ENCODE peak calls at places on chromosomes 12 and 14, in nine cellular contexts. O is GM10248, Q is WERI-Rb-1, W is suprapubic skin, X is SK-N-SH, R is uterus, N is vagina, F is spleen, T is Calu3. U is an unnamed sample.

GRCh38 chr12:4107436-4107878 is 166.1 kb upstream of the CCND2 start:
- DNase-seq in O (peak), Q (peak), W (no peak), X (peak), R (peak), N (no peak), F (no peak), T (peak), U (peak)

GRCh38 chr12:106971065-106971464 is 15.4 kb downstream of the TMEM263 start:
- DNase-seq in O (no peak), Q (no peak), W (no peak), X (no peak), R (no peak), N (no peak), F (no peak), T (no peak), U (no peak)

GRCh38 chr12:90908465-90908864 is 46.5 kb downstream of the CCER1 start:
- DNase-seq in O (no peak), Q (no peak), W (no peak), X (no peak), R (no peak), N (no peak), F (no peak), T (no peak), U (peak)

GRCh38 chr14:32075636-32076277 is 1.3 kb upstream of the ARHGAP5 start:
- DNase-seq in O (peak), Q (no peak), W (peak), X (peak), R (no peak), N (no peak), F (peak), T (peak), U (peak)

GRCh38 chr12:113471619-113472171 is at the start of gene LHX5:
- DNase-seq in O (no peak), Q (no peak), W (no peak), X (peak), R (no peak), N (no peak), F (no peak), T (no peak), U (no peak)

GRCh38 chr14:79161576-79161975 is 991.4 kb downstream of the NRXN3 start:
- DNase-seq in O (no peak), Q (no peak), W (no peak), X (no peak), R (no peak), N (no peak), F (no peak), T (no peak), U (peak)

GRCh38 chr12:113891737-113892520 is 74.2 kb downstream of the RBM19 start:
- DNase-seq in O (no peak), Q (no peak), W (no peak), X (no peak), R (no peak), N (no peak), F (no peak), T (no peak), U (no peak)

GRCh38 chr12:57579677-57580465 is 11.1 kb upstream of the PIP4K2C start:
- DNase-seq in O (no peak), Q (no peak), W (no peak), X (no peak), R (no peak), N (no peak), F (no peak), T (no peak), U (no peak)

GRCh38 chr14:44505588-44505987 is 1.5 kb downstream of the FSCB start:
- DNase-seq in O (no peak), Q (no peak), W (no peak), X (no peak), R (no peak), N (no peak), F (no peak), T (no peak), U (no peak)

GRCh38 chr12:113231275-113232231 is 10.3 kb downstream of the TPCN1 start:
- DNase-seq in O (no peak), Q (no peak), W (peak), X (no peak), R (no peak), N (no peak), F (peak), T (peak), U (peak)

GRCh38 chr12:76757694-76758093 is 6.2 kb upstream of the ZDHHC17 start:
- DNase-seq in O (no peak), Q (no peak), W (no peak), X (no peak), R (no peak), N (no peak), F (no peak), T (no peak), U (no peak)

GRCh38 chr12:127284870-127285431 is 982.0 kb upstream of the TMEM132C start:
- DNase-seq in O (no peak), Q (no peak), W (no peak), X (no peak), R (no peak), N (no peak), F (no peak), T (no peak), U (peak)

GRCh38 chr14:75577090-75577489 is 1.3 kb upstream of the FLVCR2 start:
- DNase-seq in O (no peak), Q (no peak), W (no peak), X (no peak), R (no peak), N (no peak), F (no peak), T (no peak), U (no peak)

GRCh38 chr14:75577724-75578098 is 709 bp upstream of the FLVCR2 start:
- DNase-seq in O (peak), Q (peak), W (peak), X (peak), R (peak), N (no peak), F (peak), T (peak), U (peak)

GRCh38 chr14:75579882-75580281 is 1.5 kb downstream of the FLVCR2 start:
- DNase-seq in O (no peak), Q (no peak), W (no peak), X (no peak), R (no peak), N (no peak), F (no peak), T (no peak), U (peak)

GRCh38 chr14:75578099-75578785 is at the start of gene FLVCR2:
- DNase-seq in O (peak), Q (peak), W (peak), X (peak), R (peak), N (no peak), F (peak), T (peak), U (peak)

DNA sequence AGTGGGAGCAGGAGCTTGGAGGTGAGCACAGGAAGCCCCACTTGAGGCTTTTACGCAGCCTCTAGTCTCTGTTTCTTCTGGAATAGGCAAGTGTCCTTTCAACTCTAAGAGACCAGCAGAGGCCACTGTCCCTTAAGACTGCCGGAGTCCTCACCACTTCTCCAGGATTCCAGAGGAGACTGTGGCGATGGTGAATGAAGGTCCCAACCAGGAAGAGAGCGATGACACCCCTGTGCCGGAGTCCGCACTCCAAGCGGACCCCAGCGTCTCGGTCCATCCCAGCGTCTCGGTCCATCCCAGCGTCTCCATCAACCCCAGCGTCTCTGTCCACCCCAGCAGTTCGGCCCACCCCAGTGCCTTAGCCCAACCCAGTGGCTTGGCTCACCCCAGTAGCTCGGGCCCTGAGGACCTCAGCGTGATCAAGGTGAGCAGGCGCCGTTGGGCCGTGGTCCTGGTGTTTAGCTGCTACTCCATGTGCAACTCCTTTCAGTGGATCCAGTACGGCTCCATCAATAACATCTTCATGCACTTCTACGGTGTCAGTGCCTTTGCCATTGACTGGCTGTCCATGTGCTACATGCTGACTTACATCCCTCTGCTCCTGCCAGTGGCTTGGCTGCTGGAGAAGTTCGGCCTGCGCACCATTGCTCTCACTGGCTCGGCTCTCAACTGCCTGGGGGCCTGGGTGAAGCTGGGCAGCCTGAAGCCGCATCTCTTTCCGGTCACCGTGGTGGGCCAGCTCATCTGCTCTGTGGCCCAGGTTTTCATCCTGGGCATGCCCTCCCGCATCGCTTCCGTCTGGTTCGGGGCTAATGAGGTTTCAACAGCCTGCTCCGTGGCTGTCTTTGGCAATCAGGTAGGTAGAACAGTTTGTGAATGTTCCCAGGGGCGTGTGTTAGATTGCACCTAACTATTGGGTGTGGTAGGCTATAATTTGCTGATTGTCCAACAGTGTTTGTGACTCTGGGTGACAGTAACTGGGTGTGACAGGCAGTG is 664 bp downstream of the FLVCR2 start:
- DNase-seq in O (no peak), Q (peak), W (no peak), X (no peak), R (no peak), N (no peak), F (peak), T (peak), U (peak)
- TF ChIP-seq CTCF in O (no peak), Q (peak), W (peak), X (peak), R (no peak), N (no peak), F (no peak), T (no peak), U (peak)

GRCh38 chr12:132687211-132688164 is at the start of the genes POLE and PXMP2:
- DNase-seq in O (peak), Q (peak), W (peak), X (peak), R (peak), N (no peak), F (peak), T (peak), U (peak)
- TF ChIP-seq CTCF in O (peak), Q (no peak), W (no peak), X (no peak), R (peak), N (no peak), F (no peak), T (no peak), U (no peak)

DNA sequence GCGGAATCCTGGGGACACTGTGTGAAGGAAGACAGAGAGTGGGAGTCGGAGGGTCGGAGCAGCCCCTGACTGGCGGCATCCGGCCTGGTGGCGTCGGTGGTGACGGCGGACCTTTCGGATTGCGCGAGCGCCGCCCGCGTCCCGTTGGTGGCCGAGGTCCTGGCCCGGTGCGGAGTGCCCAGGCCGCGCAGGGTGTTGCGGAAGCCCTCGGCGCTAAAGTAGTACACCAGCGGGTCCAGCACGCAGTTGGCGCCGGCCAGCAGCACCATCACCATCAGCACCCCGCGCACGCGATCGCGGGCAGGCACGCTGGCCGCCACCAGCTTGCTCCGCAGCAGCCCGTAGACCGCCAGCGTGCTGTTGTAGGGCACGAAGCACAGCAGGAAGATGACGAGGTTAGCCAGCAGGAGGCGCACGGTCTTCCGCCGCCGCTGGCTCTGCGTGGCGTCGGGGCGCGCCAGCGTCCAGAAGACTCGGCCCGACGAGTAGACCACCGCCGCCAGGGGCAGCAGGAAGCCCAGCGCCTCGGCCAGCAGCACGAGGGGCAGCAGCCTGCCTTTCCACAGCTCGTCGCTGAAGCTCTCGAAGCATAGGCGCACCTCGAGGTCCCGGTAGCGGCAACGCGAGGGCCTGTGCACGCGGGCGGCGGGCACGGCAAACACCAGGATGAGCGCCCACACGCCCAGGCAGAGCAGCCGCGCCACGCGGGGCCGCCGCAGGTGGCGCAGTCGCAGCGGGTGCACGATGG is 13.1 kb upstream of the CHD4 start:
- DNase-seq in O (no peak), Q (no peak), W (no peak), X (peak), R (no peak), N (no peak), F (peak), T (no peak), U (peak)
- TF ChIP-seq CTCF in O (peak), Q (peak), W (peak), X (no peak), R (peak), N (no peak), F (peak), T (no peak), U (peak)

GRCh38 chr12:3005736-3006135 is 46.5 kb downstream of the TEAD4 start:
- DNase-seq in O (no peak), Q (no peak), W (no peak), X (no peak), R (no peak), N (no peak), F (no peak), T (no peak), U (no peak)

GRCh38 chr12:3002636-3003035 is 43.4 kb downstream of the TEAD4 start:
- DNase-seq in O (no peak), Q (no peak), W (no peak), X (no peak), R (no peak), N (no peak), F (no peak), T (no peak), U (no peak)

GRCh38 chr12:3000548-3001275 is 41.5 kb downstream of the TEAD4 start:
- DNase-seq in O (no peak), Q (peak), W (no peak), X (no peak), R (no peak), N (no peak), F (no peak), T (no peak), U (no peak)

GRCh38 chr12:3003593-3003992 is 44.4 kb downstream of the TEAD4 start:
- DNase-seq in O (no peak), Q (peak), W (no peak), X (no peak), R (no peak), N (no peak), F (no peak), T (no peak), U (no peak)

DNA sequence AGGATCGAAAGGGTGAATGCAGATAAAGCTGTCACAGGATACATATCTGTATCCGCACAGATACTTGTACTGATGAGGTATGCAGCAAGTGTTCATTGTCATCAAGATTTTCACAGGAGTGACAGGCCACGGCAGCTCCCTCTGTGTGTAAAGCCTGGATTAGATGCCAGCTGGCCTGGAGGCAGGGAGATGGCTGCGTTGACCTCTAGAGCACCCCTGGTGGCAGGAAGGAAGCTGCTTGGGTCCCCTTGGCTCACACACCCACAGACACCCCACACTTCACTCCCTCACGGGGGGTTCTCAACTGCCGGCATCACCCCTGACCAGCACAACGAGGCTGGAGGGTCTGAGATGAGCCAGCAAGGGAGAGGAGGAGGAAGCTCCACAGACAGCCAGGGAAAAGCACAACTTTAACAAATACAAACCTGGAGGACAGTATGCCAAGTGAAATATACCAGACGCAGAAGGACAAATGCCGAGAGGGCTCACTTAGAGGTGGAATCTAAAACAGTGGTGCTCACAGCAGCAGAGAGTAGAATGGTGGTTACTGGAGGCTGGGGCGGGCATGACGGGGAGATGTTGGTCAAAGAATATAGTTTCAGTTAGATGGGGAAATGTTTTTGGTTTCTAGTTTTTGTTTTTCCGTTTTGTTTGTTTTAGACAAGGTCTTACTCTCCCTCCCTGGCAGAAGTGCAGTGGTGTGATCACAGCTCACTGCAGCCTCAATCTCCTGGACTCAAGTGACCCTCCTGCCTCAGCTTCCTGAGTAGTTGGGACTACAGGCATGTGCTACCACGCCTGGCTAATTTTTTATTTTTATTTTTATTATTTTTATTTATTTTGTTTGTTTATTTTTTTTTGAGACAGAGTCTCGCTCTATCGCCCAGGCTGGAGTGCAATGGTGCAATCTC is 45.7 kb downstream of the TEAD4 start:
- DNase-seq in O (no peak), Q (peak), W (no peak), X (peak), R (no peak), N (no peak), F (no peak), T (no peak), U (peak)
- TF ChIP-seq CTCF in O (peak), Q (peak), W (no peak), X (peak), R (no peak), N (no peak), F (no peak), T (no peak), U (peak)

DNA sequence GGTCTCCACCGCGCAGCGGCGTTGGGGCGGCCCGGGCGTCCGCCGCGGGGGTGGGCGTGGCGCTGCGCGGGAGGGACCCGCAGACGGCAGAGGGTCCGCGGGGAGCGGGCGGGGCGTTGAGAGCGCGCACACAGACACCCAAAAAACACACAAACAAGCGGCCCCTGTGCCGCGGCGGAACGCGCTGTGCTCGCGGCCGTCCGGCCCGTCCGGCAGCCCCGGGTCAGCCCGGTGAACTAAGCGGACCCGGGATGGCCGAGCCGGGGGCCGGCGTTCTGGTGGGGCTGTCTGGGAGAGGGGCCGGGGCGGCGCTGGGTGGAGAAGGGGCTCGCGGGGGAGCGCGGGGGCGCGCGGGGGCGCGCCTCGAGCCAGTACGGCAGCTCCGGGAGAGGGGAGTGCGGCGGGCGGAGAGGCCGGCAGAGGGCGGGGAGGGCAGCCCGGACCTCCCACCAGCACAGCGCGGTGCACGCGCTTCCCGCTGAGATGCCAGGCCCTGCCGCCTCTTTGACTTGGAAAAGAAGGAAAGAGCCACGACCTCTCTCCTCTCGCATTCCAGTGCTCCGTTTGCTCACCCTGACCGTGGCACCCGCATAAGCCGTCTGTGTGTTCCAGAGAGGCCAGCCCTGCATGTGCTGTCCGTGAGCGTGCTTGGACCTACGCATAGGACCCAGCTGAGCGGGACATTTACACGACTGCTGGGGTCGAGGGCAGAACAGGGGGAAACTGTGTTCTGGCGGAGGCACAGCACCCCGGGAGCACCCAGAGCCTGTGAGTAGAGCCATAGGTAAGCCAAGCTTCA is 10.3 kb downstream of the SLC6A12 start:
- DNase-seq in O (no peak), Q (peak), W (no peak), X (peak), R (no peak), N (no peak), F (peak), T (no peak), U (no peak)
- TF ChIP-seq CTCF in O (no peak), Q (peak), W (peak), X (no peak), R (no peak), N (no peak), F (no peak), T (no peak), U (no peak)

GRCh38 chr14:28635387-28635786 is 131.2 kb upstream of the FOXG1 start:
- DNase-seq in O (no peak), Q (no peak), W (no peak), X (no peak), R (no peak), N (no peak), F (no peak), T (peak), U (peak)
- TF ChIP-seq CTCF in O (peak), Q (no peak), W (peak), X (peak), R (no peak), N (no peak), F (no peak), T (peak), U (peak)

GRCh38 chr12:123449103-123449736 is 8.7 kb upstream of the SNRNP35 start:
- DNase-seq in O (no peak), Q (no peak), W (no peak), X (no peak), R (no peak), N (no peak), F (no peak), T (no peak), U (no peak)

GRCh38 chr12:123445388-123446344 is 9.2 kb upstream of the RILPL2 start:
- DNase-seq in O (no peak), Q (no peak), W (no peak), X (no peak), R (peak), N (no peak), F (no peak), T (no peak), U (peak)

GRCh38 chr12:123453165-123453564 is 4.8 kb upstream of the SNRNP35 start:
- DNase-seq in O (no peak), Q (no peak), W (no peak), X (no peak), R (no peak), N (no peak), F (no peak), T (no peak), U (no peak)

DNA sequence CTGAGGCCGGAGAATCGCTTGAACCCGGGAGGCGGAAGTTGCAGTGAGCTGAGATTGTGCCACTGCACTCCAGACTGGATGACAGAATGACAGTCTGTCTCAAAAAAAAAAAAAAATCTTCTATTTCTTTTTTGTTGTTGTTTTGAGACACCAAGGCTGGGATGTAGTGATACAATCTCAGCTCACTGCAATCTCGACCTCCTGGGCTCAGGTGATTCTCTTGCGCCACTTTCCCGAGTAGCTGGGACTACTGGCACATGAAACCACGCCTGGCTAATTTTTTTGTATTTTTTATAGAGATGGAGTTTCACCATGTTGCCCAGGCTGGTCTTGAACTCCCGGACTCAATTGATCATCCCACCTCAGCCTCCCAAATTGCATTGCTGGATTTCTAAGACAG is 7.3 kb upstream of the SNRNP35 start:
- DNase-seq in O (no peak), Q (no peak), W (no peak), X (no peak), R (no peak), N (no peak), F (no peak), T (no peak), U (no peak)
- TF ChIP-seq CTCF in O (no peak), Q (no peak), W (no peak), X (no peak), R (no peak), N (no peak), F (no peak), T (no peak), U (no peak)

U was measured in fibroblast of pulmonary artery.